ENCODE peak calls at places on chromosome 14, in five cellular contexts. D is lung, K is ovary, T is tibial nerve, B is left ventricle myocardium inferior. P is an unnamed sample.

GRCh38 chr14:67816326-67817009 is at the start of gene ZFYVE26:
- DNase-seq in K (peak; percentile 89), T (peak; percentile 96), B (peak; percentile 88), D (peak; percentile 94), P (peak; percentile 79)

GRCh38 chr14:92990456-92991430 is 67.8 kb downstream of the CHGA start:
- DNase-seq in B (peak; percentile 25), K (no peak), D (no peak), T (no peak), P (no peak)

GRCh38 chr14:50318031-50318626 is 6.0 kb downstream of the DMAC2L start:
- DNase-seq in K (no peak), T (no peak), D (no peak), B (no peak), P (no peak)

GRCh38 chr14:71586131-71586893 is 345.9 kb upstream of the RGS6 start:
- DNase-seq in D (no peak), B (no peak), T (peak; percentile 18), K (peak; percentile 25), P (no peak)

GRCh38 chr14:100246136-100246535 is 7.2 kb downstream of the YY1 start:
- DNase-seq in D (no peak), B (no peak), K (no peak), T (no peak), P (no peak)

GRCh38 chr14:43539210-43539609 is 967.9 kb downstream of the FSCB start:
- DNase-seq in T (peak; percentile 29), B (no peak), D (no peak), K (no peak), P (no peak)

GRCh38 chr14:94582199-94582750 is 1.0 kb downstream of the SERPINA5 start:
- DNase-seq in K (peak; percentile 77), B (no peak), T (no peak), D (no peak), P (no peak)

GRCh38 chr14:47009615-47010014 is 358.0 kb upstream of the RPL10L start:
- DNase-seq in B (no peak), T (no peak), D (no peak), K (no peak), P (no peak)

GRCh38 chr14:101350710-101351109 is 210.6 kb upstream of the DIO3 start:
- DNase-seq in D (no peak), K (peak; percentile 8), T (no peak), B (no peak), P (no peak)

GRCh38 chr14:31219169-31219568 is 11.6 kb upstream of the HECTD1 start:
- DNase-seq in B (no peak), D (no peak), K (no peak), T (no peak), P (no peak)

GRCh38 chr14:88935083-88935482 is 110.6 kb downstream of the TTC8 start:
- DNase-seq in B (no peak), D (no peak), T (no peak), K (no peak), P (no peak)

GRCh38 chr14:74951443-74952194 is 3.8 kb downstream of the PGF start:
- DNase-seq in K (no peak), T (no peak), D (no peak), B (no peak), P (no peak)

GRCh38 chr14:100634026-100634425 is 46.8 kb upstream of the BEGAIN start:
- DNase-seq in T (no peak), K (no peak), B (no peak), D (no peak), P (no peak)

GRCh38 chr14:103549361-103550311 is 12.8 kb downstream of the BAG5 start:
- DNase-seq in B (peak; percentile 71), K (no peak), T (no peak), D (no peak), P (no peak)

GRCh38 chr14:74417201-74417600 is 8.8 kb downstream of the SYNDIG1L start:
- DNase-seq in B (no peak), K (no peak), T (no peak), D (no peak), P (no peak)

GRCh38 chr14:82676403-82676802 is 1142.8 kb upstream of the SEL1L start:
- DNase-seq in K (no peak), T (no peak), D (no peak), B (no peak), P (no peak)

GRCh38 chr14:99604766-99605298 is 825 bp upstream of the CCDC85C start:
- DNase-seq in D (no peak), B (no peak), K (no peak), T (no peak), P (no peak)

GRCh38 chr14:54579606-54580005 is 12.7 kb downstream of the SAMD4A start:
- DNase-seq in B (no peak), T (no peak), K (no peak), D (no peak), P (no peak)

GRCh38 chr14:99755068-99755405 is 38.2 kb upstream of the EML1 start:
- DNase-seq in T (no peak), B (no peak), D (no peak), K (no peak), P (no peak)

GRCh38 chr14:103551338-103551762 is 11.1 kb downstream of the BAG5 start:
- DNase-seq in D (no peak), B (peak; percentile 79), K (peak; percentile 24), T (no peak), P (no peak)

GRCh38 chr14:67567654-67568053 is 32.4 kb downstream of the PIGH start:
- DNase-seq in K (no peak), T (no peak), B (no peak), D (no peak), P (no peak)

GRCh38 chr14:52735921-52736489 is 6.0 kb downstream of the STYX start:
- DNase-seq in T (no peak), K (no peak), B (no peak), D (no peak), P (no peak)

GRCh38 chr14:53531151-53531550 is 378.0 kb upstream of the DDHD1 start:
- DNase-seq in K (no peak), T (no peak), B (no peak), D (no peak), P (no peak)

GRCh38 chr14:59022144-59022543 is 166.3 kb upstream of the DAAM1 start:
- DNase-seq in T (no peak), K (no peak), D (no peak), B (no peak), P (no peak)
- TF ChIP-seq CTCF in T (no peak), K (no peak), D (no peak), B (peak; percentile 21), P (no peak)

GRCh38 chr14:91278383-91278715 is 33.8 kb upstream of the GPR68 start:
- DNase-seq in D (no peak), B (no peak), K (no peak), T (no peak), P (no peak)
- H3K9me3 ChIP-seq in D (no peaks in the 10 kb centered on the region), B (peaks cover 8% of the 10 kb centered on the region), K (no peaks in the 10 kb centered on the region), T (peaks cover 5% of the 10 kb centered on the region), P (no peaks in the 10 kb centered on the region)

GRCh38 chr14:59308706-59309105 is 120.2 kb downstream of the DAAM1 start:
- DNase-seq in T (no peak), B (no peak), K (no peak), D (no peak), P (no peak)
- TF ChIP-seq CTCF in T (no peak), B (no peak), K (no peak), D (no peak), P (no peak)

GRCh38 chr14:29757711-29758233 is 169.9 kb downstream of the PRKD1 start:
- DNase-seq in T (no peak), D (no peak), B (no peak), K (no peak), P (no peak)

GRCh38 chr14:29755311-29756052 is 172.2 kb downstream of the PRKD1 start:
- DNase-seq in K (no peak), T (no peak), D (no peak), B (no peak), P (no peak)

GRCh38 chr14:29752221-29752923 is 175.3 kb downstream of the PRKD1 start:
- DNase-seq in T (no peak), K (no peak), B (no peak), D (no peak), P (no peak)

GRCh38 chr14:29757188-29757680 is 170.4 kb downstream of the PRKD1 start:
- DNase-seq in T (no peak), D (no peak), K (no peak), B (no peak), P (no peak)

GRCh38 chr14:29754134-29754533 is 173.5 kb downstream of the PRKD1 start:
- DNase-seq in B (no peak), T (no peak), D (no peak), K (no peak), P (no peak)
- H3K9me3 ChIP-seq in B (no peaks in the 10 kb centered on the region), T (no peaks in the 10 kb centered on the region), D (no peaks in the 10 kb centered on the region), K (no peaks in the 10 kb centered on the region), P (no peaks in the 10 kb centered on the region)

DNA sequence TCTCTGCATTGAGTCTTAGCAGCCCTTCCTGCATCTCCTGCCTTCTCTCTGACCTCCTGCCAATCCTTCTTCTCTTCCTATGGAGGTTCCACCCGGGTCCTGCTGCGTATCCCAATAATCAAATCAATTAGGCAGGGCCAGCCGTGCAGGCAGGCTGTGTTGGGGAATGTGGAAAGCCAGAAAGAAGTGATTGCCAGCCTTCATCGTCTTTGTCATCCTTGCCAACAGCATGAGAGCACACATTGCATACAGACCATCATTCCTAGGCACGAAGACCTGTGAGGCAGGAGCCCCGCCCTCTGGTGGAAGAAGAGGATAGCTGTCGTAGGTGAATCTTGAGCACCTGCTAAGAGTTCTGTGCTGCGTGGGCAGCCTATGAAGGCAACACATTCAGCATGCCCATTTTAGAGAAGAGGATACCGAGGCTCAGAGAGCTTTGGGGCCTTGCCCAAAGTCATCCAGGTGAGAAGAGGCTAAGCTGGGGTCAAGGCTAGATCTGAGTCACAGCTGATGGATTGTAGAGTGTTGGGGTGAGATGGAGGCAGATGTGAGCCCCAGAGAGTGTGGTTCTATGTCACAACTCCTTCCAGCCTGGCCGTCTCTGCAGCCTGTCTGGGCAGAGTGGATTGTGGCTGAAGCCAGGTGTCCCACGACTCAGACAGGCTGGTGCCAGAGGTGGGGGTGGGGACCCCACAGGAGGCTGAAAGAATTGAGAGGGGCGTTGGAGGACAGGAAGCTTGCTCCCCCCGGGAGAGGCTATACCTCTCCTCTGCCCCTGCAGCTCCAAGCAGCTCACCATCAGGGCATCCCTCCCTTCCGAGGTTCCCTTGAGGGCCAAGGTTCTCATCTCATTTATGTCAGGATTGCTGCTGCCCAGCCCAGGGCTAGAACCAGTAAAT is 12.7 kb downstream of the C14orf132 start:
- DNase-seq in B (no peak), T (no peak), D (no peak), K (no peak), P (no peak)
- TF ChIP-seq CTCF in B (no peak), T (no peak), D (no peak), K (no peak), P (peak; percentile 20)

GRCh38 chr14:28913056-28913455 is 146.5 kb downstream of the FOXG1 start:
- DNase-seq in B (no peak), K (no peak), D (no peak), T (no peak), P (no peak)
- H3K9me3 ChIP-seq in B (peaks cover under 1% of the 10 kb centered on the region), K (no peaks in the 10 kb centered on the region), D (no peaks in the 10 kb centered on the region), T (no peaks in the 10 kb centered on the region), P (no peaks in the 10 kb centered on the region)

DNA sequence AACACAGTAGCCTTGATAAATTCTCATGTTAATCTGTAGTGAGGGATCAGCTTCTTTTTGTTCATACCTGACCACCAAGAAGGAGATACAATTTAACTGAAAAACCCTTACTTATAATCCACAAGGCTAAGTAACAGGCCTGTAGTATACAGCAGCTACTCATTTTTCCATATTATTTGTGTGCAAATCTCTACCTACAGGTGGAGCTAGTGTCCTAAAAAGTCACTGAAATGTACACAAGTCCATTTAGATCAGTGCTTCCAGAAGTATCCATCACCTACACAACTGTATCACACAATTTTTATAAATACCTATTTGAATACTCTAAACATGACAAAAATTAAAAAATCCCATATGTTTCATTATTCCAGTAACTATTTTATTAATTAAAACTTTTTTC is 173.2 kb downstream of the SLC35F4 start:
- DNase-seq in D (no peak), T (no peak), K (no peak), B (no peak), P (no peak)
- TF ChIP-seq CTCF in D (no peak), T (no peak), K (no peak), B (peak; percentile 53), P (no peak)

GRCh38 chr14:106820119-106820518 is 1293.7 kb downstream of the TMEM121 start:
- DNase-seq in B (no peak), D (no peak), K (no peak), T (no peak), P (no peak)
- H3K9me3 ChIP-seq in B (no peaks in the 10 kb centered on the region), D (no peaks in the 10 kb centered on the region), K (no peaks in the 10 kb centered on the region), T (no peaks in the 10 kb centered on the region), P (no peaks in the 10 kb centered on the region)

P was measured in CD4-positive, alpha-beta T cell.